ENCODE peak calls at places on chromosomes 3 and 15, in seven cellular contexts. W, A, H, O, L, C and U are unnamed samples.

GRCh38 chr3:178486903-178487302 is 49.3 kb upstream of the KCNMB2 start:
- DNase-seq in W (no peak), A (no peak), H (no peak), O (no peak), L (no peak), C (no peak), U (no peak)

GRCh38 chr15:66108483-66109270 is 144.9 kb downstream of the MEGF11 start:
- DNase-seq in W (no peak), A (no peak), H (no peak), O (no peak), L (no peak), C (no peak), U (no peak)

GRCh38 chr3:58384381-58385090 is 49.1 kb downstream of the PDHB start:
- DNase-seq in W (no peak), A (no peak), H (no peak), O (peak), L (no peak), C (no peak), U (no peak)

GRCh38 chr3:42655980-42656679 is 2.6 kb downstream of the ZBTB47 start:
- DNase-seq in W (peak), A (no peak), H (no peak), O (no peak), L (peak), C (peak), U (no peak)

GRCh38 chr3:49276475-49277356 is at the start of gene C3orf62:
- DNase-seq in W (peak), A (peak), H (peak), O (peak), L (peak), C (peak), U (peak)

GRCh38 chr3:197718904-197719303 is 17.8 kb downstream of the RUBCN start:
- DNase-seq in W (peak), A (no peak), H (peak), O (no peak), L (peak), C (no peak), U (no peak)

GRCh38 chr3:195811756-195812155 is at the start of gene MUC4:
- DNase-seq in W (no peak), A (no peak), H (no peak), O (no peak), L (no peak), C (peak), U (no peak)

GRCh38 chr15:75107905-75108838 is 84.8 kb downstream of the PPCDC start:
- DNase-seq in W (peak), A (no peak), H (peak), O (peak), L (peak), C (no peak), U (no peak)

GRCh38 chr3:172152294-172152649 is 112.9 kb downstream of the FNDC3B start:
- DNase-seq in W (no peak), A (no peak), H (no peak), O (no peak), L (no peak), C (no peak), U (no peak)

GRCh38 chr15:75669191-75669878 is 21.6 kb downstream of the SNX33 start:
- DNase-seq in W (peak), A (no peak), H (no peak), O (no peak), L (no peak), C (no peak), U (no peak)

GRCh38 chr3:126373682-126374601 is 16.7 kb upstream of the KLF15 start:
- DNase-seq in W (no peak), A (no peak), H (peak), O (no peak), L (peak), C (peak), U (no peak)

GRCh38 chr3:177447938-177448337 is 250.7 kb upstream of the TBL1XR1 start:
- DNase-seq in W (peak), A (no peak), H (no peak), O (no peak), L (no peak), C (no peak), U (no peak)
- TF ChIP-seq CTCF in W (no peak), A (no peak), H (no peak), O (no peak), L (no peak), C (no peak), U (no peak)

DNA sequence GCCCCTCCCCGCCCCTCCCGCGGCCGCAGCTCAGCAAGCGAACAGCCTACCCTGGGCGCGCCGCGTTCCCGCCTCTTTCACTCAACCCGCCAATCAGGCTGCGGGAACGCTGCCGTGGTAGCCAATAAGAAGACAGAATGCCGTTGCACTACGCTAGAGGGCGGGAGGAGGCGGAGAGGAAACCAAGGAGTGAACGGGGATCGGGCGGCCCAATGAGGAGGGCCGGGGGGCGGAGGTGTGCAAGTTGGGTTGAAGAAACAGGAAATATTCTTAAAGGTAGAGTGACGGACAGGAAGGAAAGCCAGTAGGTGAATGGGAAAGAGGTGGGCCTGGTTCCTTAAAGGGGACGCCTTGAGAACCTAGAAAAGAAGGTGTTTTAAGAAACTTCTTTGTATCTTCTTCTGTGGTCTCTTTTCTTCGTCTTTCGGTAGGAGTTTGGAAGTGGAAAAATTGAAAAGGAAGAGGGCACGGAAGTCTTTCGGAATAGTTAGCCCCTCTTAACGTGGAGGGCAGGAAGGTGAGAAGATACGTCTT is 283 bp upstream of the USF3 start:
- DNase-seq in W (peak), A (peak), H (peak), O (peak), L (peak), C (peak), U (peak)
- TF ChIP-seq CTCF in W (no peak), A (no peak), H (peak), O (no peak), L (peak), C (peak), U (no peak)

GRCh38 chr3:64319391-64319790 is 94.1 kb upstream of the PRICKLE2 start:
- DNase-seq in W (no peak), A (no peak), H (no peak), O (no peak), L (no peak), C (no peak), U (peak)
- TF ChIP-seq CTCF in W (no peak), A (peak), H (peak), O (no peak), L (no peak), C (no peak), U (no peak)

GRCh38 chr3:53051929-53052328 is 6.1 kb upstream of the SFMBT1 start:
- DNase-seq in W (no peak), A (no peak), H (no peak), O (no peak), L (no peak), C (no peak), U (no peak)

DNA sequence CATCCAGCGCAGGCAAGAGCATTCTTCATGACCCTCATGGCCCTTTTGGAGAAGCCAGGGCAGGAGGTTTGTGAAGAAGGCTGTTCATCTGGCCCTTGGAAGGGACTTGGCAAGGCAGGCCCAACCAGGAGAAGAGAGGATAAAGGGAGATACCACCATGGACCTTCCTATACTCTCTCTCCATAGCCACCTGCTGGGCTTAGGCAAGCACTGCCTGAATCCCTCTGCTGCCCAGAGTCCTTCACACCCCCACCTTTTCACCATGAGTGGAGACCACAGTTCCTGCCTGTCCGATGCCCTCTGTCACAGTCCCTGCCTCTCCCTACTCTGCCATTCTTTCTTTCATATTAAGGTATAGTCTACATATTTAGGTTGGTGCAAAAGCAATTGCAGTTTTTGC is 10.6 kb upstream of the SFMBT1 start:
- DNase-seq in W (peak), A (no peak), H (no peak), O (no peak), L (no peak), C (no peak), U (peak)
- TF ChIP-seq CTCF in W (peak), A (peak), H (peak), O (peak), L (peak), C (no peak), U (no peak)

GRCh38 chr15:96346409-96346808 is 15.9 kb downstream of the NR2F2 start:
- DNase-seq in W (no peak), A (no peak), H (no peak), O (no peak), L (peak), C (no peak), U (no peak)

GRCh38 chr15:96344706-96345559 is 14.4 kb downstream of the NR2F2 start:
- DNase-seq in W (no peak), A (no peak), H (no peak), O (no peak), L (no peak), C (no peak), U (no peak)

GRCh38 chr15:96344120-96344705 is 13.7 kb downstream of the NR2F2 start:
- DNase-seq in W (no peak), A (no peak), H (no peak), O (no peak), L (no peak), C (no peak), U (no peak)

GRCh38 chr15:96347181-96348111 is 16.9 kb downstream of the NR2F2 start:
- DNase-seq in W (no peak), A (no peak), H (no peak), O (no peak), L (peak), C (no peak), U (no peak)

DNA sequence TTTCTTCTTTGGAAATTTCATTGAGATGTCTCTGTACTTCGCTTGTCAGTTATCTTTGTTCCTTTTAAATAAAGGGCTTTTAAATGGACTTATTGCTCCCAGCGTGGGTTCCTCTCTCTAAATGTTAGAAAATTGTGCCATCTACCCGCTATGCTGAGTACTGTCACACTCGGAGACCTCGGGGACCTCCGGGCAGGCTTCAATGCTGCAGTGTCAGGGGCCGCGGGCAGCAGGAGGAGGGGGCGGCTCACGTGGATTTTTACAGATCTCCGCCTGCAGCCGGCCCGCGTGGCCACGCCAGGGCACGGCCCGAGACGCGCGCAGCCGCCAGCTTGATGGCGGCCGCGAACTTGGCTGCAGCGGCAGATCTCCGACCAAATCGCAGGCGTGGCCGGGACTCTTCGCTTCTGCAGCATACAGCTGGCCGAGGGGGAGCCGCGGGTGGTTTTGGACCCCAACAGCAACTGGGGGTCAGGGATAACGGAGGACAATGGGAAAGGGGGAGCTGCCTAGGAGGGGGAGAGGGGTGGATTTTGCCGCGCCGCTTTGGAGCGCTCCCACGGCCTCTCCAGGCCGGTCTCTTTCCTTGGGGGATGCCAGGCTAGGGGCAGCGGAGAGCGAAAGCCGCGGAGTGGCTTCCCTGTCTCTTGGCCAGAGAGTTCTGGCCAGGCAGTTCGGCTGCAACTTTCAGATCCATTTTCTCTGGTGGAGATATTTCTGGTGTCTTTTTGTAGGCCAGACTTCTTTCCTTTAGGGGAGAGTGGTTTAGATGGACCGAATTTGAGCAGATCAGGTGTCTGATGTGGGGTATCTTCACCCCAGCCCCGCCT is 15.3 kb downstream of the NR2F2 start:
- DNase-seq in W (peak), A (no peak), H (no peak), O (no peak), L (peak), C (no peak), U (peak)
- TF ChIP-seq CTCF in W (peak), A (peak), H (peak), O (peak), L (peak), C (peak), U (no peak)

DNA sequence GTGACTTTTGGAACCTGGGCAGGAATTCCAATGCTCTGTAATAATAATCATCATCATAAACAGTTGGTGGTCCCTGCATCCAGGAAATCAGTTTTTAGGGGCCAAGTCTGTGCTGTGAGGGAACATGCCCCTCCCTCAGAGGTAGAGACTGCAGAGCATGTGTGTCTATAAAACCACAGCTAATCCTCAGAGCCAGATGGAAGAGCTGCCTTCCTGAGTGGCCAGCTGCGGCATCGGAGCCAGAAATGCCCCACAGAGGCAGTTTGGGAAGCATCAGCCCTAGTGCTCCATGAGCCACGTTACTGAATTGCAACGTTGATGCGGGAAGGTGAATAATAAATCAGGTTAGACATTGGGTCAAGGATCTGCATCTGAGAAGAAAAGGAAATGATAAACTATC is 12.8 kb upstream of the TPM1 start:
- DNase-seq in W (no peak), A (no peak), H (no peak), O (no peak), L (no peak), C (no peak), U (no peak)
- TF ChIP-seq CTCF in W (no peak), A (no peak), H (no peak), O (no peak), L (no peak), C (no peak), U (no peak)

DNA sequence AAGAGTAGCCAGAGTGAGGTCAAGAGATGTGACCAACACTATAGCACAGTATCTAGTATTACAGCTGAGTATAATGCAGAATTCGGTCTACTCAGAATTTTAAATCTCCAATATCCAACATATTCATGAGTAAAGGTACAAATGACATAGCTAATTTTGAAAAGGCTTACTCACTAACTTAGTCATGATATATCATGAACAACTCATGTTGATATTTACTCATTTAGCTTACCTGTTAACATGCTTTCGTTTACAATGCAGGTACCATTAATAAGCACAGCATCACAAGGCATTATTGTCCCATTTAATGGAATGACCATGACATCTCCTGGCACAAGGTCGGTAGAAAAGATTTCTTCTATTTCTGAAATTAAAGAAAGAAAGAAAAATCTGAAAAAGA is 36.9 kb downstream of the ATP13A3 start:
- DNase-seq in W (peak), A (no peak), H (no peak), O (no peak), L (no peak), C (no peak), U (no peak)
- TF ChIP-seq CTCF in W (no peak), A (no peak), H (no peak), O (no peak), L (no peak), C (no peak), U (no peak)